ENCODE peak calls at places on chromosomes 6 and 20, in six cellular contexts. L is left lung; M is neuronal stem cell; P is CD8-positive, alpha-beta T cell; A is fibroblast of lung; Z is mesenchymal stem cell. Q is an unnamed sample.
A peak's percentile ranks its signal among the peaks of the same experiment; 100 is the strongest.

GRCh38 chr6:134352786-134353480 is 35.0 kb upstream of the SGK1 start:
- DNase-seq in L (no peak), M (no peak), P (no peak), A (peak; percentile 93), Z (peak; percentile 96), Q (peak; percentile 88)

GRCh38 chr20:50577175-50578018 is 67.2 kb downstream of the PTPN1 start:
- DNase-seq in L (no peak), M (no peak), P (no peak), A (no peak), Z (no peak), Q (no peak)

GRCh38 chr6:2695464-2696095 is 55.1 kb downstream of the MYLK4 start:
- DNase-seq in L (no peak), M (no peak), P (no peak), A (peak; percentile 29), Z (peak; percentile 22), Q (peak; percentile 51)

GRCh38 chr20:62063981-62064787 is 1.5 kb downstream of the TAF4 start:
- DNase-seq in L (no peak), M (peak; percentile 11), P (no peak), A (no peak), Z (peak; percentile 22), Q (peak; percentile 28)

GRCh38 chr20:856361-856775 is 22.9 kb downstream of the FAM110A start:
- DNase-seq in L (no peak), M (no peak), P (peak; percentile 30), A (peak; percentile 85), Z (no peak), Q (peak; percentile 93)

GRCh38 chr6:46437671-46438221 is 53.5 kb downstream of the RCAN2 start:
- DNase-seq in L (no peak), M (no peak), P (no peak), A (peak; percentile 15), Z (peak; percentile 31), Q (peak; percentile 82)

GRCh38 chr6:117555882-117556498 is 46.3 kb downstream of the GOPC start:
- DNase-seq in L (no peak), M (no peak), P (peak; percentile 51), A (no peak), Z (peak; percentile 54), Q (peak; percentile 43)

GRCh38 chr6:134351615-134352474 is 33.9 kb upstream of the SGK1 start:
- DNase-seq in L (no peak), M (no peak), P (no peak), A (no peak), Z (peak; percentile 34), Q (no peak)

GRCh38 chr6:168150551-168151444 is 71.8 kb upstream of the FRMD1 start:
- DNase-seq in L (no peak), M (no peak), P (no peak), A (no peak), Z (no peak), Q (peak; percentile 13)

GRCh38 chr6:154487367-154488275 is 22.9 kb downstream of the CNKSR3 start:
- DNase-seq in L (no peak), M (no peak), P (no peak), A (peak; percentile 51), Z (no peak), Q (no peak)

GRCh38 chr6:134174790-134175531 is 122.5 kb upstream of the SLC2A12 start:
- DNase-seq in L (peak; percentile 99), M (peak; percentile 93), P (peak; percentile 91), A (peak; percentile 86), Z (no peak), Q (peak; percentile 97)

GRCh38 chr6:28725890-28726348 is 197.9 kb downstream of the TRIM27 start:
- DNase-seq in L (no peak), M (no peak), P (no peak), A (peak; percentile 25), Z (no peak), Q (no peak)

GRCh38 chr6:75171581-75172360 is 34.1 kb downstream of the COL12A1 start:
- DNase-seq in L (no peak), M (no peak), P (no peak), A (no peak), Z (no peak), Q (peak; percentile 41)

GRCh38 chr6:33983721-33984465 is 162.0 kb downstream of the GRM4 start:
- DNase-seq in L (no peak), M (no peak), P (no peak), A (no peak), Z (no peak), Q (no peak)

GRCh38 chr6:168469198-168469943 is 28.4 kb downstream of the SMOC2 start:
- DNase-seq in L (no peak), M (no peak), P (no peak), A (no peak), Z (no peak), Q (no peak)

GRCh38 chr6:120903836-120904235 is 430.4 kb downstream of the TBC1D32 start:
- DNase-seq in L (no peak), M (no peak), P (no peak), A (no peak), Z (no peak), Q (peak; percentile 1)

GRCh38 chr20:38692436-38693411 is 31.6 kb upstream of the SLC32A1 start:
- DNase-seq in L (no peak), M (peak; percentile 94), P (no peak), A (peak; percentile 56), Z (peak; percentile 70), Q (peak; percentile 66)

DNA sequence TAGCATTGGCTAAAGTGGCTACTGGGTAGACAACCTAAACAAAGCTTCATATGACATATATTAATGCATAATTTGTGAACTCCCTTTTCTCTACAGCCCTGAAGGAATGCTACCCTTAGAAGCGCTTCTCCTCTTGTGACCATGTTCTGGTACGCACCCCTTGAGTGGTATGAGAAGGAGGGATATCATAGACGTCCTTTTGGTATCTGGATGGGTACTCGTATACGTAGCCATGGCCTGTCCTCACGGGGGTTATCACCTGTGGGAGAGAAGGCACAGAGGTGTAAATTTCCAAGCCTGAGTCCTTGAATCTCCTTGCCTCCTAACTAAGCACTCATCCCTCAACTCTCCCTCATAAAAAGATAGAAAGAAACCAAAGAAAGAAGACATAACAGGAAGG is 39.0 kb downstream of the NEDD9 start:
- DNase-seq in L (no peak), M (no peak), P (no peak), A (no peak), Z (no peak), Q (no peak)
- H3K36me3 ChIP-seq in L (peaks cover 7% of the 10 kb centered on the region), M (peaks cover 75% of the 10 kb centered on the region), P (peaks cover 25% of the 10 kb centered on the region), A (peaks cover 12% of the 10 kb centered on the region), Z (no peaks in the 10 kb centered on the region), Q (no peaks in the 10 kb centered on the region)

DNA sequence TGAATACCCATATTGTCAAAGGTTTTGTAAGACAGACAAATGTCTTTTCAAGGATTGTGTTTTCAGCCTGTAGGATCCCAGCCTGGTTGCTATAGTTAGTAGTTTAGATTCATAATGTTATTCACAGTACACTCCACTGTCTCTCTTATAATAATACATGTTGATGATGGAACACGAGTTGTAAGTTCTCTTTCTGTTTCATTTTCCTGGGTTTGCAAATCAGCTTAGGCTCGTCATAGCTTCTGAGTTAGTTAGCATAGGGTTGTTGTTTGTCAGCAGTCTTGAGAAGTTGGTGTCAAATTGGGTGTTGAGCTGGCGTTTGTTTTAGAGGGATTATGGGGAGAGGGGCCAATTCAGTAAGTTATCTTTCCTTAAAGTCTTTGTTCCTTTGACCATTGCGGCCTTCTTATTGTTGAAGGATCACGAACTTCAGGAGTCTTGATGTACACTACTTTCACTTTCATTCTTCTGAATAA is 45.8 kb downstream of the QKI start:
- DNase-seq in L (no peak), M (no peak), P (peak; percentile 2), A (peak; percentile 72), Z (peak; percentile 69), Q (peak; percentile 78)
- H3K36me3 ChIP-seq in L (no peaks in the 10 kb centered on the region), M (peaks cover 95% of the 10 kb centered on the region), P (no peaks in the 10 kb centered on the region), A (no peaks in the 10 kb centered on the region), Z (peaks cover 18% of the 10 kb centered on the region), Q (no peaks in the 10 kb centered on the region)

GRCh38 chr20:49099011-49099410 is 52.9 kb downstream of the CSE1L start:
- DNase-seq in L (no peak), M (no peak), P (no peak), A (no peak), Z (no peak), Q (no peak)

GRCh38 chr20:49097159-49097558 is 51.0 kb downstream of the CSE1L start:
- DNase-seq in L (no peak), M (no peak), P (no peak), A (no peak), Z (no peak), Q (no peak)

GRCh38 chr20:49091762-49092161 is 45.6 kb downstream of the CSE1L start:
- DNase-seq in L (no peak), M (no peak), P (no peak), A (no peak), Z (no peak), Q (no peak)

GRCh38 chr20:49098136-49098535 is 52.0 kb downstream of the CSE1L start:
- DNase-seq in L (no peak), M (no peak), P (no peak), A (no peak), Z (no peak), Q (no peak)

DNA sequence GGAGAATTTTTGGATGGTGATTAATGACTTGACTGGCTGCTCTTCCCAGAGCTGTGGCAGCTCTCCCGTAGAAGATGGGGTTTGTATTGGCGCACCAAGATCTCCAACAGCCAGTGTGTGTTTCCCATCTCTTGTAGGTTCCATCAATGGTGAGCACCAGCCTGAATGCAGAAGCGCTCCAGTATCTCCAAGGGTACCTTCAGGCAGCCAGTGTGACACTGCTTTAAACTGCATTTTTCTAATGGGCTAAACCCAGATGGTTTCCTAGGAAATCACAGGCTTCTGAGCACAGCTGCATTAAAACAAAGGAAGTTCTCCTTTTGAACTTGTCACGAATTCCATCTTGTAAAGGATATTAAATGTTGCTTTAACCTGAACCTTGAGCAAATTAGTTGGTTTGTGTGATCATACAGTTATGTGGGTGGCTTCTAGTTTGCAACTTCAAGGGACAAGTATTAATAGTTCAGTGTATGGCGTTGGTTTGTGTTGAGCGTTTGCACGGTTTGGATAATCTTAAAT is 50.2 kb downstream of the CSE1L start:
- DNase-seq in L (no peak), M (no peak), P (no peak), A (no peak), Z (no peak), Q (no peak)
- H3K36me3 ChIP-seq in L (no peaks in the 10 kb centered on the region), M (peaks cover 98% of the 10 kb centered on the region), P (peaks cover 47% of the 10 kb centered on the region), A (peaks cover 8% of the 10 kb centered on the region), Z (peaks cover 84% of the 10 kb centered on the region), Q (peaks cover 47% of the 10 kb centered on the region)

GRCh38 chr6:39189131-39189530 is 40.1 kb downstream of the KCNK5 start:
- DNase-seq in L (no peak), M (no peak), P (no peak), A (no peak), Z (no peak), Q (no peak)

GRCh38 chr6:39190545-39191235 is 38.6 kb downstream of the KCNK5 start:
- DNase-seq in L (no peak), M (no peak), P (no peak), A (no peak), Z (no peak), Q (no peak)

GRCh38 chr6:39189915-39190544 is 39.2 kb downstream of the KCNK5 start:
- DNase-seq in L (no peak), M (peak; percentile 31), P (no peak), A (no peak), Z (no peak), Q (peak; percentile 61)

GRCh38 chr6:39188577-39188976 is 40.7 kb downstream of the KCNK5 start:
- DNase-seq in L (no peak), M (no peak), P (no peak), A (no peak), Z (no peak), Q (no peak)

GRCh38 chr6:39188101-39188455 is 41.2 kb downstream of the KCNK5 start:
- DNase-seq in L (no peak), M (no peak), P (no peak), A (no peak), Z (no peak), Q (no peak)
- H3K36me3 ChIP-seq in L (no peaks in the 10 kb centered on the region), M (no peaks in the 10 kb centered on the region), P (no peaks in the 10 kb centered on the region), A (no peaks in the 10 kb centered on the region), Z (no peaks in the 10 kb centered on the region), Q (no peaks in the 10 kb centered on the region)

Q was measured in GM23248.